ENCODE peak calls at places on chromosome 16, in ten cellular contexts. M is A549, V is Peyer's patch, C is stomach, F is coronary artery, B is cardiac fibroblast, Y is K562, H is GM12864, R is LNCaP clone FGC, K is GM23338. U is an unnamed sample.

GRCh38 chr16:84754353-84754856 is 54.6 kb downstream of the USP10 start:
- DNase-seq in Y (peak), C (peak), F (no peak), B (peak), H (peak), V (no peak), K (peak), M (peak), R (peak), U (peak)

GRCh38 chr16:67429799-67430503 is 970 bp upstream of the HSD11B2 start:
- DNase-seq in B (no peak), V (no peak), R (no peak), Y (no peak), M (no peak), C (no peak), F (no peak), H (no peak), K (no peak), U (no peak)

GRCh38 chr16:58196898-58197313 is 1.0 kb downstream of the CSNK2A2 start:
- DNase-seq in R (no peak), M (no peak), F (no peak), V (no peak), H (no peak), Y (no peak), C (no peak), B (peak), K (peak), U (peak)

GRCh38 chr16:19874816-19875546 is 9.7 kb downstream of the GPRC5B start:
- DNase-seq in M (no peak), H (no peak), K (no peak), R (no peak), B (no peak), Y (no peak), F (no peak), V (no peak), C (no peak), U (no peak)

GRCh38 chr16:25135239-25135878 is 23.8 kb downstream of the LCMT1 start:
- DNase-seq in B (peak), F (no peak), Y (no peak), K (no peak), M (peak), V (no peak), C (no peak), R (peak), H (no peak), U (peak)

GRCh38 chr16:2960183-2961010 is 3.7 kb upstream of the KREMEN2 start:
- DNase-seq in H (no peak), F (no peak), K (no peak), Y (no peak), V (no peak), B (no peak), C (no peak), M (no peak), R (no peak), U (no peak)

GRCh38 chr16:66103245-66103644 is 263.2 kb upstream of the CDH5 start:
- DNase-seq in K (no peak), B (peak), V (no peak), C (no peak), F (no peak), R (no peak), H (no peak), M (no peak), Y (no peak), U (peak)

GRCh38 chr16:70395345-70395901 is 43.5 kb downstream of the ST3GAL2 start:
- DNase-seq in M (peak), V (peak), R (no peak), B (peak), Y (peak), F (no peak), C (peak), K (peak), H (no peak), U (no peak)

GRCh38 chr16:57537596-57538234 is 1.3 kb upstream of the CCDC102A start:
- DNase-seq in F (no peak), H (no peak), C (no peak), V (no peak), B (no peak), Y (no peak), R (no peak), K (no peak), M (no peak), U (no peak)

GRCh38 chr16:11481987-11482386 is 104.7 kb downstream of the LITAF start:
- DNase-seq in V (no peak), Y (no peak), F (no peak), H (no peak), B (no peak), R (no peak), C (no peak), K (no peak), M (no peak), U (peak)

GRCh38 chr16:67393111-67393789 is at the start of gene TPPP3:
- DNase-seq in V (peak), R (no peak), F (peak), M (peak), B (peak), H (no peak), C (peak), K (peak), Y (peak), U (peak)

GRCh38 chr16:56041556-56042140 is 149.6 kb upstream of the GNAO1 start:
- DNase-seq in V (no peak), M (peak), F (no peak), Y (peak), C (no peak), B (no peak), K (peak), R (no peak), H (no peak), U (no peak)

GRCh38 chr16:3727806-3728381 is 10.6 kb upstream of the TRAP1 start:
- DNase-seq in V (peak), M (no peak), B (no peak), K (no peak), H (no peak), C (no peak), F (no peak), Y (no peak), R (no peak), U (no peak)

GRCh38 chr16:48535831-48536599 is 74.0 kb downstream of the N4BP1 start:
- DNase-seq in V (no peak), H (no peak), Y (no peak), F (peak), C (no peak), R (no peak), K (peak), B (peak), M (no peak), U (no peak)

GRCh38 chr16:48393843-48394703 is 8.9 kb upstream of the SIAH1 start:
- DNase-seq in H (no peak), K (no peak), Y (peak), R (no peak), M (no peak), B (peak), F (no peak), V (no peak), C (no peak), U (peak)

GRCh38 chr16:8641671-8642070 is 20.2 kb downstream of the METTL22 start:
- DNase-seq in Y (no peak), V (no peak), M (no peak), C (no peak), H (no peak), R (no peak), B (no peak), K (no peak), F (no peak), U (no peak)

GRCh38 chr16:27736431-27736830 is 186.5 kb downstream of the KATNIP start:
- DNase-seq in V (peak), B (no peak), M (no peak), K (no peak), R (no peak), F (no peak), H (no peak), Y (no peak), C (no peak), U (no peak)

GRCh38 chr16:68642436-68643064 is 2.6 kb upstream of the CDH3 start:
- DNase-seq in K (peak), R (no peak), V (no peak), F (no peak), C (no peak), Y (no peak), M (no peak), B (no peak), H (no peak), U (peak)

GRCh38 chr16:89700649-89701424 is 668 bp downstream of the SPATA2L start:
- DNase-seq in C (peak), F (no peak), B (peak), H (no peak), K (peak), R (no peak), V (peak), Y (peak), M (peak), U (peak)

GRCh38 chr16:4624827-4625616 is 396 bp downstream of the MGRN1 start:
- DNase-seq in M (no peak), K (peak), H (peak), V (peak), F (no peak), Y (peak), B (peak), R (no peak), C (peak), U (peak)

GRCh38 chr16:50708373-50709060 is 15.1 kb downstream of the NOD2 start:
- DNase-seq in C (no peak), F (no peak), K (no peak), V (no peak), R (no peak), Y (no peak), H (no peak), M (no peak), B (no peak), U (no peak)

GRCh38 chr16:63714876-63715275 is 1407.0 kb downstream of the CDH11 start:
- DNase-seq in C (peak), H (no peak), B (no peak), M (no peak), V (no peak), F (no peak), Y (no peak), K (peak), R (peak), U (no peak)

GRCh38 chr16:1102921-1103648 is 7.0 kb upstream of the C1QTNF8 start:
- DNase-seq in F (no peak), C (peak), M (peak), H (no peak), B (peak), K (peak), R (no peak), V (peak), Y (peak), U (peak)

GRCh38 chr16:67661101-67661661 is 421 bp downstream of the PARD6A start:
- DNase-seq in K (peak), H (no peak), F (no peak), R (peak), B (no peak), C (no peak), V (no peak), M (peak), Y (no peak), U (peak)

GRCh38 chr16:72018470-72018869 is 9.9 kb downstream of the DHODH start:
- DNase-seq in B (no peak), H (no peak), M (no peak), Y (no peak), C (no peak), R (no peak), V (no peak), K (no peak), F (no peak), U (no peak)

GRCh38 chr16:57736419-57737281 is 1.1 kb downstream of the KATNB1 start:
- DNase-seq in V (peak), R (peak), B (peak), Y (peak), C (peak), H (no peak), F (no peak), M (peak), K (peak), U (peak)

GRCh38 chr16:27239906-27240655 is 28.5 kb downstream of the NSMCE1 start:
- DNase-seq in F (peak), B (no peak), V (no peak), C (no peak), R (no peak), K (no peak), H (no peak), M (no peak), Y (no peak), U (no peak)

GRCh38 chr16:29745126-29745852 is 501 bp downstream of the C16orf54 start:
- DNase-seq in R (no peak), H (no peak), Y (no peak), V (no peak), F (no peak), C (no peak), M (no peak), B (no peak), K (peak), U (no peak)

GRCh38 chr16:88368036-88368435 is 14.7 kb upstream of the ZNF469 start:
- DNase-seq in B (no peak), F (no peak), C (no peak), K (no peak), R (no peak), M (no peak), H (no peak), Y (no peak), V (no peak), U (no peak)

GRCh38 chr16:49458656-49459445 is 85.2 kb downstream of the C16orf78 start:
- DNase-seq in B (no peak), K (no peak), Y (no peak), R (no peak), H (no peak), C (peak), M (no peak), V (no peak), F (peak), U (no peak)

GRCh38 chr16:11994187-11995119 is 17.9 kb downstream of the SNX29 start:
- DNase-seq in Y (no peak), K (no peak), R (no peak), B (no peak), F (no peak), C (no peak), V (no peak), M (no peak), H (no peak), U (peak)

GRCh38 chr16:51048544-51048943 is 102.5 kb downstream of the SALL1 start:
- DNase-seq in F (no peak), M (no peak), R (no peak), V (no peak), B (no peak), C (no peak), H (no peak), Y (peak), K (no peak), U (no peak)

GRCh38 chr16:27725271-27726010 is 175.5 kb downstream of the KATNIP start:
- DNase-seq in B (no peak), R (no peak), F (no peak), V (no peak), M (no peak), H (no peak), K (no peak), C (no peak), Y (no peak), U (no peak)

GRCh38 chr16:82580293-82580900 is 46.4 kb upstream of the CDH13 start:
- DNase-seq in R (peak), C (peak), M (peak), F (no peak), V (no peak), H (no peak), B (peak), Y (no peak), K (peak), U (peak)

GRCh38 chr16:720990-721764 is at the start of gene ANTKMT:
- DNase-seq in K (peak), Y (peak), F (no peak), M (peak), B (peak), H (no peak), C (peak), V (peak), R (peak), U (peak)

GRCh38 chr16:54964239-54964638 is 33.6 kb downstream of the IRX5 start:
- DNase-seq in R (no peak), K (no peak), Y (no peak), H (no peak), V (no peak), B (no peak), C (no peak), F (no peak), M (no peak), U (no peak)

GRCh38 chr16:9012848-9013507 is 49.3 kb upstream of the USP7 start:
- DNase-seq in M (no peak), F (no peak), Y (peak), V (no peak), B (peak), C (no peak), K (peak), H (no peak), R (no peak), U (no peak)

GRCh38 chr16:84331998-84332780 is 36.1 kb upstream of the ATP2C2 start:
- DNase-seq in R (no peak), Y (no peak), K (no peak), B (no peak), C (no peak), F (no peak), H (no peak), M (no peak), V (no peak), U (no peak)

GRCh38 chr16:21302454-21302853 is 24.4 kb upstream of the CRYM start:
- DNase-seq in Y (no peak), K (peak), H (no peak), V (no peak), B (no peak), R (no peak), M (no peak), F (no peak), C (no peak), U (peak)
- H3K4me3 ChIP-seq in Y (no peak), K (peak), H (peak), V (no peak), B (peak), R (peak), M (peak), F (peak), C (peak), U (peak)

DNA sequence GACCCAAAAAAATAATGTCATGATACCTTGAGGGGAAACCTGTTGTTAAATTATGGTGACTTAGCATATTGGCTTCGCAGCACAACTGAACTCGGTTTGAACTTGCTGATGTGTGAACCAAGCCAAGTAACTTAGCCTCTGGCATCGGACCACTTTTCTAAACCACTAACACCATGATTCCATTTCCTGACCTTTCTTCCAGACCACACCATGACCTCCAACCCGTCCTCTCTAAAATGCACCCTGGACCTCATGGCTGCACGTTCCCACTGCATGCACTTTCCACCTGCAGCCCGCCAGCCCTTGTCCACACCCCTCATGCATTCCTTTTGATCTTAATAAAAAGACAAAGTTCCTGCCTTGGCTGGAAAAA is 29.3 kb downstream of the DYNLRB2 start:
- DNase-seq in Y (no peak), K (no peak), C (no peak), H (no peak), R (no peak), M (no peak), F (no peak), B (peak), V (no peak), U (peak)
- TF ChIP-seq CTCF in Y (no peak), K (no peak), C (no peak), H (no peak), R (no peak), M (no peak), F (no peak), B (no peak), V (no peak), U (no peak)

GRCh38 chr16:86068722-86069121 is 169.8 kb downstream of the IRF8 start:
- DNase-seq in Y (no peak), R (no peak), C (no peak), B (no peak), V (no peak), F (no peak), M (no peak), K (no peak), H (no peak), U (no peak)

GRCh38 chr16:86070511-86070910 is 171.5 kb downstream of the IRF8 start:
- DNase-seq in Y (no peak), F (no peak), V (no peak), C (no peak), R (no peak), K (no peak), H (no peak), B (no peak), M (no peak), U (no peak)

GRCh38 chr16:86067936-86068335 is 169.0 kb downstream of the IRF8 start:
- DNase-seq in C (no peak), B (no peak), R (no peak), M (no peak), F (no peak), Y (no peak), K (no peak), H (no peak), V (no peak), U (no peak)

GRCh38 chr16:86070971-86071370 is 172.0 kb downstream of the IRF8 start:
- DNase-seq in V (no peak), Y (no peak), C (no peak), B (no peak), H (no peak), F (no peak), R (no peak), K (no peak), M (no peak), U (no peak)

DNA sequence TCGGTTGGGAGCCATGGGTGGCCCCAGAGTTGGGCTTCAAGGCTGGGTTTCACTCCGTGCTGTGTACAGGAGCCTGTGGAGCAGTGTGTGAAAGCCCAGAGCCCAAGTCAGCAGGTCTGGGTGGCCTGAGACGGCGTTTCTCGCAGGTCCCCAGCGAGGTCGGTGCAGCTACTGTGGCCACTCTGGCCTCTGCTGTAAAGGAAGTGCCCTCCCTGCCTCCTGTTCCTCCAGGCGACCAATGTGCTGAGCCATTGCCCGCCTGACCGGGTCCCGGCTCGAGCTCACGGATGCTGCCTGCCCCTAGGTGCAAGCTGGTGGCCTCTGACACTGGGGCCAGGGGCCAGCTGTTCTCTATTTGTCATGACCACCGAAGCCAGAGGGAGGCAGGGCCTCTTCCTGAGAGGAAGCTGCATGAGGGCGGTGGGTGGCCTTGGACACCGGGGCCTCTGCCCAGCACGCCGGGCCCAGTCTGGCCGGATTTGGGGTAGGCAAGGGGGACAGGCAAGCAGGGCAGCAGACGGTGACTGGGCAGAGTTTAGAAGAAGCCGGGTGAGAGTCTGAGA is 170.9 kb downstream of the IRF8 start:
- DNase-seq in R (no peak), B (no peak), K (no peak), V (no peak), F (no peak), H (no peak), Y (no peak), C (no peak), M (no peak), U (no peak)
- H3K4me3 ChIP-seq in R (no peak), B (no peak), K (no peak), V (no peak), F (no peak), H (no peak), Y (no peak), C (no peak), M (no peak), U (no peak)

DNA sequence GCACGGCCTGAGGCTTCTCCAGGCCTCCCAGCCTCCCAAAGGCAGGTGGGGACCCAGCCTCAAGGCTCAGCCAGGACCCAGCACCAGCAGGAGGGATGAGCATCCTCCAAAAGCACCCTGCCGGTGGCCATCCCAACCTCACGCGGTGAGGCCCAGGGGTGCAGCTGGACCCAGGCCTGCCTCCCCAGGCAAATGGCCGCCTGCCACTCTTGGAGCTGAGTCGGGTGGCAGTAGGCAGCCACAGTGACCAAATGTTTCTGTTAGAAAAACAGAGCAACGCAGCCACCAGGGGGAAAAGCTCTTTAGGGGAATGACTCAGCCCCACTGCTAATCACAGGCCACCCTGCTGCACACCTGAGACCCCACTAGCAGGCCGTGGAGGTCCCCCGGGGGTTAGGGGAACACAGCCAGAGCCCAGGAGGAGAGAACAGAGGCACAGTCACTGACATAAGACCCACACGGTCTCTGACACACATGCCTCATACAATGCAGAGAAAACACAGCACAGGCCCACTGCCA is 12.5 kb downstream of the BCAR1 start:
- DNase-seq in M (no peak), H (no peak), K (no peak), F (no peak), Y (no peak), R (no peak), C (no peak), V (no peak), B (no peak), U (peak)
- TF ChIP-seq CTCF in M (no peak), H (no peak), K (no peak), F (no peak), Y (no peak), R (no peak), C (no peak), V (no peak), B (peak), U (peak)

U was measured in foreskin fibroblast.